ENCODE peak calls at places on chromosomes 2 and 18, in five cellular contexts. One of them, this sample, is unnamed.

GRCh38 chr2:101818531-101819451 is 121.3 kb downstream of the MAP4K4 start:
- DNase-seq in fibroblast of pulmonary artery: no peak
- DNase-seq in bronchial epithelial cell: peak; percentile 93
- DNase-seq in HepG2: peak; percentile 84
- DNase-seq in left ventricle myocardium inferior: no peak
- DNase-seq in this sample: no peak

GRCh38 chr18:78244779-78245178 is 734.8 kb upstream of the SALL3 start:
- DNase-seq in bronchial epithelial cell: no peak
- DNase-seq in HepG2: no peak
- DNase-seq in fibroblast of pulmonary artery: no peak
- DNase-seq in left ventricle myocardium inferior: no peak
- DNase-seq in this sample: no peak

GRCh38 chr2:118046628-118047210 is 32.8 kb upstream of the CCDC93 start:
- DNase-seq in HepG2: peak; percentile 42
- DNase-seq in fibroblast of pulmonary artery: peak; percentile 69
- DNase-seq in left ventricle myocardium inferior: no peak
- DNase-seq in bronchial epithelial cell: peak; percentile 59
- DNase-seq in this sample: no peak

GRCh38 chr2:12155308-12156061 is 409.1 kb downstream of the LPIN1 start:
- DNase-seq in left ventricle myocardium inferior: no peak
- DNase-seq in bronchial epithelial cell: peak; percentile 85
- DNase-seq in fibroblast of pulmonary artery: peak; percentile 92
- DNase-seq in HepG2: no peak
- DNase-seq in this sample: no peak

GRCh38 chr18:8706981-8707940 is 1.9 kb downstream of the MTCL1 start:
- DNase-seq in fibroblast of pulmonary artery: peak; percentile 75
- DNase-seq in bronchial epithelial cell: peak; percentile 52
- DNase-seq in left ventricle myocardium inferior: no peak
- DNase-seq in HepG2: no peak
- DNase-seq in this sample: peak; percentile 72

GRCh38 chr2:108492364-108492763 is 41.9 kb upstream of the LIMS1 start:
- DNase-seq in left ventricle myocardium inferior: no peak
- DNase-seq in HepG2: peak; percentile 42
- DNase-seq in bronchial epithelial cell: peak; percentile 98
- DNase-seq in fibroblast of pulmonary artery: peak; percentile 95
- DNase-seq in this sample: no peak

GRCh38 chr2:7057865-7058400 is 140.7 kb downstream of the RNF144A start:
- DNase-seq in fibroblast of pulmonary artery: no peak
- DNase-seq in HepG2: no peak
- DNase-seq in left ventricle myocardium inferior: no peak
- DNase-seq in bronchial epithelial cell: no peak
- DNase-seq in this sample: no peak

GRCh38 chr18:23230688-23231087 is 95.4 kb downstream of the CABLES1 start:
- DNase-seq in bronchial epithelial cell: no peak
- DNase-seq in left ventricle myocardium inferior: no peak
- DNase-seq in HepG2: no peak
- DNase-seq in fibroblast of pulmonary artery: no peak
- DNase-seq in this sample: no peak

GRCh38 chr2:189261431-189261841 is 81.9 kb upstream of the COL5A2 start:
- DNase-seq in bronchial epithelial cell: peak; percentile 88
- DNase-seq in left ventricle myocardium inferior: no peak
- DNase-seq in fibroblast of pulmonary artery: peak; percentile 86
- DNase-seq in HepG2: no peak
- DNase-seq in this sample: no peak

GRCh38 chr2:62705859-62706720 is 577 bp downstream of the EHBP1 start:
- DNase-seq in bronchial epithelial cell: peak; percentile 12
- DNase-seq in HepG2: peak; percentile 71
- DNase-seq in fibroblast of pulmonary artery: peak; percentile 51
- DNase-seq in left ventricle myocardium inferior: peak; percentile 58
- DNase-seq in this sample: peak; percentile 80

GRCh38 chr18:34809697-34810096 is 99.6 kb downstream of the DTNA start:
- DNase-seq in HepG2: peak; percentile 52
- DNase-seq in left ventricle myocardium inferior: peak; percentile 55
- DNase-seq in fibroblast of pulmonary artery: peak; percentile 53
- DNase-seq in bronchial epithelial cell: peak; percentile 45
- DNase-seq in this sample: peak; percentile 64

GRCh38 chr2:127130421-127130820 is 23.5 kb upstream of the BIN1 start:
- DNase-seq in bronchial epithelial cell: no peak
- DNase-seq in HepG2: no peak
- DNase-seq in fibroblast of pulmonary artery: no peak
- DNase-seq in left ventricle myocardium inferior: no peak
- DNase-seq in this sample: no peak
- TF ChIP-seq CTCF in bronchial epithelial cell: no peak
- TF ChIP-seq CTCF in HepG2: no peak
- TF ChIP-seq CTCF in fibroblast of pulmonary artery: no peak
- TF ChIP-seq CTCF in left ventricle myocardium inferior: no peak
- TF ChIP-seq CTCF in this sample: no peak

DNA sequence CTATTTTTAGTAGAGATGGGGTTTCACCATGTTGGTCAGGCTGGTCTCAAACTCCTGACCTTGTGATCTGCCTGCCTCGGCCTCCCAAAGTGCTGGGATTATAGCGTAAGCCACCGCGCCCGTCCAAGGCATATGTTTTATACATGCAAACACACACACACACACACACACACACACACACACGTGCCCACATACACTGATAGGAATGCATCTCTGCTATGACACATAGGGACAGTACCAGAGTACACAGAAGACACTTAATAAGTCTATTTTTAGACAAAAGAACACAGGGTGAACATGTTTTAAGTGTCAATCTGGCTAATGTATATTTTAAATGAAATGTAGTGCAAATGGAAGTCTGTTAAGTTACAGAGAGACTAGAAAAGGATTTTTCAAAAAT is 10.7 kb upstream of the RNF103 start:
- DNase-seq in left ventricle myocardium inferior: no peak
- DNase-seq in fibroblast of pulmonary artery: no peak
- DNase-seq in HepG2: no peak
- DNase-seq in bronchial epithelial cell: no peak
- DNase-seq in this sample: no peak
- TF ChIP-seq CTCF in left ventricle myocardium inferior: no peak
- TF ChIP-seq CTCF in fibroblast of pulmonary artery: no peak
- TF ChIP-seq CTCF in HepG2: no peak
- TF ChIP-seq CTCF in bronchial epithelial cell: no peak
- TF ChIP-seq CTCF in this sample: no peak

GRCh38 chr18:9765505-9765904 is 57.4 kb downstream of the RAB31 start:
- DNase-seq in bronchial epithelial cell: no peak
- DNase-seq in fibroblast of pulmonary artery: no peak
- DNase-seq in left ventricle myocardium inferior: no peak
- DNase-seq in HepG2: peak; percentile 45
- DNase-seq in this sample: no peak

GRCh38 chr18:9763876-9764605 is 55.9 kb downstream of the RAB31 start:
- DNase-seq in fibroblast of pulmonary artery: no peak
- DNase-seq in HepG2: no peak
- DNase-seq in bronchial epithelial cell: no peak
- DNase-seq in left ventricle myocardium inferior: no peak
- DNase-seq in this sample: no peak

GRCh38 chr18:9763157-9763556 is 55.1 kb downstream of the RAB31 start:
- DNase-seq in bronchial epithelial cell: no peak
- DNase-seq in left ventricle myocardium inferior: no peak
- DNase-seq in fibroblast of pulmonary artery: no peak
- DNase-seq in HepG2: no peak
- DNase-seq in this sample: no peak

GRCh38 chr18:9760641-9761040 is 52.5 kb downstream of the RAB31 start:
- DNase-seq in bronchial epithelial cell: no peak
- DNase-seq in left ventricle myocardium inferior: no peak
- DNase-seq in fibroblast of pulmonary artery: no peak
- DNase-seq in HepG2: no peak
- DNase-seq in this sample: no peak

DNA sequence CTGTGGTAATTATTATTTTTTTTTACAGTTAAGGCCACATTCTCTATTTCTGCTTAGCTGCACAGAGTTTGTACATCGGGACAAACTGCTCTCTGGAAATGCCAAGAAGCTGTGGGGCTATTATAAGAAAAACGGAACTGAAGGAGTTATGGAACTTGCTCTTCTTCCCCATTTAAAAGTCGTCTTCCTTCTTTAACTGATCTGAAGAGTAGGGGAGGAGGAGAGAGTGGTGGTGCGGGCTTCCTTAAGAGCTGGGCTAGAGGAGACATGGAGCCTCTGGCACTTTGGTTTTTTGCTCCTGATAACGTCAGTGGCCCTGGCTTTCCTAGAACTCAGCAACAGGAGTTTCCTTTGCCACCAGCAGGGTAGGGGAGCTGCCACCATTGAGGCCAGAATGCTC is 54.5 kb downstream of the RAB31 start:
- DNase-seq in left ventricle myocardium inferior: no peak
- DNase-seq in fibroblast of pulmonary artery: no peak
- DNase-seq in bronchial epithelial cell: no peak
- DNase-seq in HepG2: no peak
- DNase-seq in this sample: no peak
- TF ChIP-seq CTCF in left ventricle myocardium inferior: no peak
- TF ChIP-seq CTCF in fibroblast of pulmonary artery: no peak
- TF ChIP-seq CTCF in bronchial epithelial cell: no peak
- TF ChIP-seq CTCF in HepG2: no peak
- TF ChIP-seq CTCF in this sample: no peak

DNA sequence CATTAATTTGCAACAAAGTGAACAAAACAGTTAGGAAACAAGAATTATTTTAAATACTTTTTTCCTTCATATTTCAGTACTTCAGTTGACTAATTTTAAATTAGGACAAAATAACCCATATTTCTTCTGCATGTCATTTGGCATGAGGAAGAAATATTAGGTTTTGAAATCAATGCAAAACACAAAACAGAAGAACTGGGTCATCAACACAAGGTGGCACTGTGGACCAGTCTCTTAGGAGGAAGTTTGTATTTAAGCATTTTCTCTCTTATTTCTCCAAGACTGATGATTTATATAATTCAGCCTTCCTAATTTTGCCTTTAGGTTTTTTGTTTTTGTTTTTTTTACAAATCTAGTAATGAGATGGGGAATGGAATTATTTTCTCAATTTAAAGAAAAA is 352.8 kb upstream of the KCNH7 start:
- DNase-seq in fibroblast of pulmonary artery: peak; percentile 79
- DNase-seq in left ventricle myocardium inferior: no peak
- DNase-seq in HepG2: peak; percentile 24
- DNase-seq in bronchial epithelial cell: peak; percentile 55
- DNase-seq in this sample: peak; percentile 15
- TF ChIP-seq CTCF in fibroblast of pulmonary artery: peak; percentile 70
- TF ChIP-seq CTCF in left ventricle myocardium inferior: peak; percentile 73
- TF ChIP-seq CTCF in HepG2: peak; percentile 65
- TF ChIP-seq CTCF in bronchial epithelial cell: peak; percentile 61
- TF ChIP-seq CTCF in this sample: peak; percentile 49

GRCh38 chr2:120454993-120455789 is 109.3 kb downstream of the INHBB start:
- DNase-seq in bronchial epithelial cell: peak; percentile 57
- DNase-seq in fibroblast of pulmonary artery: peak; percentile 79
- DNase-seq in HepG2: no peak
- DNase-seq in left ventricle myocardium inferior: no peak
- DNase-seq in this sample: no peak
- TF ChIP-seq CTCF in bronchial epithelial cell: no peak
- TF ChIP-seq CTCF in fibroblast of pulmonary artery: no peak
- TF ChIP-seq CTCF in HepG2: no peak
- TF ChIP-seq CTCF in left ventricle myocardium inferior: no peak
- TF ChIP-seq CTCF in this sample: no peak

DNA sequence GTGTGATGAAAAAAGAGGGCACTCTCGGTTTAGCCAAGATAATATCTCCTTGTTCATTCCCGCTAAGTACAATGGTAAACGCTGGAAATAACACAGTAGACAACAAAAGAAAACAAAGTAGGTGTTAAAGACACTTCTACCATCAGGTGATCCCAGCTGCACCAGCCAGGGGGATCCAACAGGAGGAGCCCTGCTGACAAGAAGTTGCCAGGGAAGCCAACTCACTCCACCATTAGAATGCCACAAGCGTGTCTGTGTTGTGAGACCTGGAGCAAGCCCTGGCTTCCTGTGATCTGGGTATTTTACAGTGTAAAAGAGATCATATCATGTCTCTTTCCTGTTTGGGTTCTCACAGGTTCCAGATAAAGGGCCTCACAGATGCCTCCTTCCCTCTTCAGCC is 117.0 kb downstream of the GRB14 start:
- DNase-seq in left ventricle myocardium inferior: no peak
- DNase-seq in HepG2: peak; percentile 59
- DNase-seq in bronchial epithelial cell: peak; percentile 33
- DNase-seq in fibroblast of pulmonary artery: no peak
- DNase-seq in this sample: no peak
- TF ChIP-seq CTCF in left ventricle myocardium inferior: peak; percentile 34
- TF ChIP-seq CTCF in HepG2: peak; percentile 72
- TF ChIP-seq CTCF in bronchial epithelial cell: peak; percentile 76
- TF ChIP-seq CTCF in fibroblast of pulmonary artery: no peak
- TF ChIP-seq CTCF in this sample: no peak

This sample was measured in glutamatergic neuron.